ENCODE peak calls at places on chromosomes 13 and 19, in four cellular contexts. D is ovary, Y is GM12865, G is epithelial cell of esophagus. F is an unnamed sample.

GRCh38 chr13:92677571-92677970 is 549.0 kb upstream of the GPC6 start:
- DNase-seq in Y (no peak), D (no peak), G (peak), F (no peak)

GRCh38 chr13:52459668-52460067 is 4.4 kb downstream of the CKAP2 start:
- DNase-seq in Y (no peak), G (peak), D (no peak), F (peak)

GRCh38 chr13:107450931-107451330 is 764.4 kb downstream of the LIG4 start:
- DNase-seq in G (no peak), Y (no peak), D (no peak), F (peak)

GRCh38 chr19:48678201-48678600 is 5.4 kb upstream of the NTN5 start:
- DNase-seq in Y (no peak), D (no peak), G (peak), F (no peak)

GRCh38 chr13:20136781-20137703 is 23.8 kb downstream of the GJA3 start:
- DNase-seq in G (peak), D (no peak), Y (peak), F (no peak)

GRCh38 chr19:1258707-1259205 is 10.4 kb downstream of the MIDN start:
- DNase-seq in Y (no peak), G (no peak), D (no peak), F (no peak)

GRCh38 chr19:821976-822773 is 420 bp upstream of the PLPPR3 start:
- DNase-seq in G (no peak), D (no peak), Y (no peak), F (no peak)

GRCh38 chr13:52785721-52786120 is 46.1 kb upstream of the CNMD start:
- DNase-seq in G (peak), Y (no peak), D (no peak), F (no peak)

GRCh38 chr13:73198888-73199497 is 140.2 kb downstream of the KLF5 start:
- DNase-seq in G (peak), D (no peak), Y (no peak), F (peak)

GRCh38 chr13:51494151-51494550 is 41.3 kb upstream of the INTS6 start:
- DNase-seq in G (no peak), D (no peak), Y (no peak), F (peak)

GRCh38 chr13:112729408-112729807 is 39.6 kb downstream of the ATP11A start:
- DNase-seq in D (no peak), Y (no peak), G (no peak), F (no peak)

GRCh38 chr13:94192576-94192975 is 286.9 kb downstream of the DCT start:
- DNase-seq in Y (peak), G (peak), D (peak), F (no peak)

GRCh38 chr13:94799330-94799729 is 87.0 kb upstream of the SOX21 start:
- DNase-seq in Y (no peak), G (no peak), D (no peak), F (no peak)

GRCh38 chr19:6769006-6769637 is 1.9 kb upstream of the SH2D3A start:
- DNase-seq in Y (peak), D (no peak), G (peak), F (peak)
- TF ChIP-seq CTCF in Y (peak), D (no peak), G (no peak), F (peak)

DNA sequence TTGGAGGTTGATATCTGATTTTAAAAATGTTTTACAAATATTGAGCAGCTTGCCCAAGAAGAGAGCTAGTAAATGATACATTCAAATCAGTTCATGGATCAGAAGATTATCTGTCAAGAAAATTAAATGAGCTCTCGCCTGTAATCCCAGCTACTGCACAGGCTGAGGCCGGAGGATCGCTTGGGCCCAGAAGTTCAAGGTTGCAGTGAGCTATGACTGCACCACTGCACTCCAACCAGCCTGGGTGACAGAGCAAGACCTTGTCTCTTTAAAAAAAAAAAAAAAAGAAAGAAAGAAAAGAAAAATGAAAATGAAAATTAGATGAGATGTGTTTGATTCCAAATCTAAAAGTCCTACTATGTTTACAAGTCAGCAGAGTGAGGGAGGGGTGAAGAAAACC is 2.4 kb downstream of the SPART start:
- DNase-seq in G (no peak), D (peak), Y (no peak), F (no peak)
- H3K4me3 ChIP-seq in G (no peak), D (peak), Y (no peak), F (peak)

GRCh38 chr19:18438331-18439024 is 545 bp upstream of the ISYNA1 start:
- DNase-seq in Y (no peak), D (peak), G (peak), F (no peak)

GRCh38 chr19:18437481-18438330 is at the start of gene ISYNA1:
- DNase-seq in Y (no peak), G (peak), D (peak), F (no peak)

GRCh38 chr19:18439910-18440237 is 1.9 kb upstream of the ISYNA1 start:
- DNase-seq in D (no peak), G (no peak), Y (no peak), F (no peak)

GRCh38 chr19:18440421-18440877 is 2.5 kb upstream of the ISYNA1 start:
- DNase-seq in D (peak), G (peak), Y (peak), F (no peak)

DNA sequence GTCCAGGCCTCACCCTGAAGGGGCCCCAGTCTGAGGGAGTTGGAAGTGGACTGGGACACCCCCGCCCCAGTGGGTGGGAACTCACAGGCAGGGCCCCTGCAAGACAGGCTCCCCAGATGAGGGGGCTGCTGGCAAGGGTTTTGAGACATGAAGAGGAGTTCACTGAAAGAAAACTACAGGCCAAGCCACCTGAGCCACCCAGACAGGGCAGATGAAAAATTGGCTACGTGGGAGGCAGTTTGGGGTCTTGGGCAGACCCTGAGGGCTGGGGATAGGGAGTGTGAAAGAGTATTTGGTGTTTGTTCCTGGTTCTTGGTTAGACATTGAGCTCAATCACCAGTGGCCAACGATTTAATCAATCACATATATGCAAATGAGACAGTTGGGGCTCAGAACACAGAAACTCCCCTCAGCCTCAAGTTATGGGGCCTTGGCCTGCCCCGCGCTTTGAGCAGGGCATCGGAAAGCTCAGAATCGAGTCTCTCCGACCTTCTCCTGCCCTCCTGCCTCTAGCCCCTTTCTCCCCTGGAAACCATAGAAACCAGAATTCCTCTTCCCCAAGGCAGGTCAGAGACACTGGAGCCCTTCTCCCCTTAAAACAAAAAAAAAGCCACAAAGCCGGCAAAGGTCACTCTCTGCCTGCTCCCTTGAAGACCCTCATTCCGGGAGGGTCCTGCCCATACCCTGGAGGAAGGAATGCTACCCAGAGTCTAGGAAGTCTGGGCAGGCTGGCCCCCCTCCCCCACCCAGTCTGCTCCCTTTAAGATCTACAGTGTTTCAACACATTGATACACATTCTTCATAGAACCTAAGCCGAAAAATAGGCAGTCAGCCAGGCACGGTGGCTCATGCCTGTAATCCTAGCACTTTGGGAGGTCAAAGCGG is 1.3 kb upstream of the ISYNA1 start:
- DNase-seq in G (peak), D (peak), Y (no peak), F (peak)
- TF ChIP-seq CTCF in G (no peak), D (no peak), Y (no peak), F (no peak)

GRCh38 chr19:17779281-17779930 is 15.5 kb upstream of the B3GNT3 start:
- DNase-seq in G (peak), D (peak), Y (no peak), F (peak)
- H3K4me3 ChIP-seq in G (no peak), D (no peak), Y (no peak), F (no peak)

GRCh38 chr19:24048261-24048660 is 38.7 kb upstream of the ZNF254 start:
- DNase-seq in G (no peak), Y (no peak), D (no peak), F (no peak)
- TF ChIP-seq CTCF in G (peak), Y (no peak), D (no peak), F (no peak)

GRCh38 chr19:47232422-47233211 is 1.6 kb upstream of the BBC3 start:
- DNase-seq in D (no peak), Y (peak), G (peak), F (peak)
- H3K4me3 ChIP-seq in D (peak), Y (peak), G (peak), F (peak)

GRCh38 chr13:21913010-21913409 is 242.1 kb downstream of the FGF9 start:
- DNase-seq in D (no peak), G (no peak), Y (peak), F (no peak)

GRCh38 chr13:21911916-21912315 is 241.0 kb downstream of the FGF9 start:
- DNase-seq in G (no peak), Y (no peak), D (no peak), F (no peak)

DNA sequence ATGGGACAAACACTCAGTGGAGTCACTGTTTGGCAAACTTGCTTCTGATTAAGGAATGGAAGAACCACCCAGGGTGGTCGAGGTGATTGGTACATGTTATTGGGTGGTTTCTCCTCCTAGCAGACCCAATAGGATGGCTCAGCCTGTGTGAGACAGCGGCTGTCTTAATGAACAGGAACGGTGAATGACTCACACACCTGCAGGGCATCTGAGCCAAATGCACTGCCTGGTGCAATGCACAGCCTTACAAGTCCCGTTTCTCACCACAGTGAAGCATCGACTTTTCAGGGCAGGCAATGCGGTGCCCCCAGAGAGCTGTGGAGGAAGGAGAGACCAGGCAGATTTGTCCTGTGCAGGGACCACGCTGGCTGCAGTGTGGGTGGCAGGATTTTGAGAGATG is 238.5 kb downstream of the FGF9 start:
- DNase-seq in Y (no peak), G (peak), D (no peak), F (no peak)
- TF ChIP-seq CTCF in Y (no peak), G (no peak), D (no peak), F (no peak)

GRCh38 chr19:45786533-45786894 is 4.2 kb upstream of the DMPK start:
- DNase-seq in G (no peak), Y (no peak), D (no peak), F (no peak)
- H3K4me3 ChIP-seq in G (no peak), Y (no peak), D (no peak), F (no peak)

GRCh38 chr13:47859129-47859528 is 141.9 kb downstream of the SUCLA2 start:
- DNase-seq in G (no peak), Y (no peak), D (no peak), F (peak)

GRCh38 chr13:47858042-47858677 is 142.9 kb downstream of the SUCLA2 start:
- DNase-seq in Y (no peak), G (no peak), D (no peak), F (no peak)

GRCh38 chr13:47858678-47859050 is 142.4 kb downstream of the SUCLA2 start:
- DNase-seq in G (peak), Y (no peak), D (no peak), F (peak)

GRCh38 chr13:47853236-47853635 is 147.8 kb downstream of the SUCLA2 start:
- DNase-seq in Y (no peak), D (no peak), G (no peak), F (peak)
- TF ChIP-seq CTCF in Y (no peak), D (no peak), G (no peak), F (no peak)